ENCODE peak calls at places on chromosome 6, in four cellular contexts. Z is brain microvascular endothelial cell, Q is MM.1S, H is HFF-Myc. F is an unnamed sample.

GRCh38 chr6:36423101-36423824 is 19.4 kb downstream of the PXT1 start:
- DNase-seq in Z (peak), Q (peak), H (peak), F (peak)

GRCh38 chr6:28910901-28911680 is 12.7 kb downstream of the TRIM27 start:
- DNase-seq in Z (no peak), Q (no peak), H (no peak), F (no peak)

GRCh38 chr6:62891065-62891647 is 320.1 kb upstream of the FKBP1C start:
- DNase-seq in Z (no peak), Q (peak), H (no peak), F (peak)

GRCh38 chr6:16239090-16239797 is 857 bp downstream of the GMPR start:
- DNase-seq in Z (peak), Q (peak), H (no peak), F (no peak)

GRCh38 chr6:21441386-21441785 is 152.2 kb upstream of the SOX4 start:
- DNase-seq in Z (peak), Q (no peak), H (no peak), F (peak)

GRCh38 chr6:168372871-168373270 is 53.3 kb upstream of the DACT2 start:
- DNase-seq in Z (no peak), Q (no peak), H (no peak), F (no peak)

GRCh38 chr6:97282238-97282725 is 734 bp downstream of the MMS22L start:
- DNase-seq in Z (peak), Q (peak), H (no peak), F (peak)

GRCh38 chr6:108589244-108589730 is 28.6 kb downstream of the FOXO3 start:
- DNase-seq in Z (peak), Q (peak), H (no peak), F (peak)

GRCh38 chr6:111718326-111718725 is 112.6 kb upstream of the TRAF3IP2 start:
- DNase-seq in Z (no peak), Q (no peak), H (no peak), F (no peak)

GRCh38 chr6:41713650-41714291 is 21.6 kb downstream of the TFEB start:
- DNase-seq in Z (no peak), Q (no peak), H (no peak), F (peak)

GRCh38 chr6:146913842-146914562 is 290.2 kb upstream of the STXBP5 start:
- DNase-seq in Z (peak), Q (no peak), H (peak), F (peak)

GRCh38 chr6:17179246-17180073 is 77.6 kb downstream of the STMND1 start:
- DNase-seq in Z (peak), Q (no peak), H (peak), F (peak)

GRCh38 chr6:133590814-133591213 is 298.1 kb upstream of the TCF21 start:
- DNase-seq in Z (no peak), Q (no peak), H (no peak), F (no peak)

GRCh38 chr6:42320762-42321161 is 103.1 kb upstream of the MRPS10 start:
- DNase-seq in Z (peak), Q (no peak), H (no peak), F (peak)

GRCh38 chr6:35011096-35012041 is 122.3 kb downstream of the ANKS1A start:
- DNase-seq in Z (peak), Q (no peak), H (no peak), F (no peak)

DNA sequence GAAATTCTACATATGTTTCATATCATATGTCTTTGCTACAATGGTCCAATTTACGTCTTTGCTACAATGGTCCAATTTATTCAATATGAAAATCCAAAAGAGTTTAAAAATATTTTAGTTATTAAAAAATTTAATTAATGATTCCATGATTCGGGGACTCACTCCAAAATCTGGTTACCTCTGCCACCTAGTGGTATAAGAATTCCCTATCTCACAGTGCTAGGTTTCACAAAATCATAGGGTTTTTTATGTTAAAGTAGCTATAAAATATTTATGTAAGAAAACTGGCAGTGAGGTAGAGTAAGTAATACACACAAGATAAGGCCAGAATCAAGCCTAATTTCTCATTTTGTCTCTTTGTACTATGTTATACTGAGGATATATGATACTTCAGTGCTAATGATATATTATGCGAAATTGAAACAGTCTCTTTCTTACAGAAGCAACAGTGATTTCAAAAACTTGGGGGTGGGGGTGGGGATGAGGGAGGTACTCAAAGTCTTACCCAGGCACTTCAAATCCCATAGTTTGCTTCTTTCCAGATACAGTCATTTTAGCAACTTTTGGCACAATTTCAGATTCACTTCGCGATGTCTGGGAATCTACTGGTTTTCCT is 52.3 kb downstream of the HBS1L start:
- DNase-seq in Z (no peak), Q (peak), H (no peak), F (peak)
- H3K4me3 ChIP-seq in Z (no peak), Q (peak), H (no peak), F (no peak)

GRCh38 chr6:124859366-124859765 is 102.9 kb upstream of the RNF217 start:
- DNase-seq in Z (no peak), Q (no peak), H (no peak), F (no peak)

GRCh38 chr6:124858564-124858963 is 103.7 kb upstream of the RNF217 start:
- DNase-seq in Z (no peak), Q (no peak), H (no peak), F (no peak)

GRCh38 chr6:124857746-124858145 is 104.5 kb upstream of the RNF217 start:
- DNase-seq in Z (no peak), Q (no peak), H (no peak), F (no peak)

DNA sequence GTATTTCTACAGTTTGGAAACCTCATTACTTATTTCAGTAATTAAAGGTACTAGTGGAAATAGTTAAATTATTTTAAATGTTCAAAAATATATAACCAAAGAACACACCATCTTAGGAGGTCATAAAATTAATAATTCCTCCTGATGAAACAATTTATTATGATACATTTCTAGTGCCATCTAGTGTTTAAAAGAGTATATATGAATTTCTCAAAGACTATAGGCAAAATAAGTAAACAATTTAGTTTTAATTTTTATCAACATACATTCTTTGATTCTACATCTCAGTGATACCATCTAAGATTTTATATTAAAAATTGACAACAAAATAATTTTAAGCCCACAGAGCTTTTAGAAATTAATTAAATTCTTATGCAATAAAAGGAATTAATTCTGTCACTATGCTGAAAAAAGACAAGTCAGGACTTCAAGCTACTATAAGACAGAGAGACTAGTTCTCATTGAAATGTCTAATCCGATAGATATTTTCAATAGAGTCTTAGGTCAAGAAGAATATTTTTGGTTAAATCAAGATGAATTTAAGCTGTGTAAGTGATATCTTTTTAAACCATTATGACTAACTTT is 107.8 kb upstream of the RNF217 start:
- DNase-seq in Z (no peak), Q (peak), H (no peak), F (peak)
- TF ChIP-seq CTCF in Z (no peak), Q (peak), H (no peak), F (peak)

DNA sequence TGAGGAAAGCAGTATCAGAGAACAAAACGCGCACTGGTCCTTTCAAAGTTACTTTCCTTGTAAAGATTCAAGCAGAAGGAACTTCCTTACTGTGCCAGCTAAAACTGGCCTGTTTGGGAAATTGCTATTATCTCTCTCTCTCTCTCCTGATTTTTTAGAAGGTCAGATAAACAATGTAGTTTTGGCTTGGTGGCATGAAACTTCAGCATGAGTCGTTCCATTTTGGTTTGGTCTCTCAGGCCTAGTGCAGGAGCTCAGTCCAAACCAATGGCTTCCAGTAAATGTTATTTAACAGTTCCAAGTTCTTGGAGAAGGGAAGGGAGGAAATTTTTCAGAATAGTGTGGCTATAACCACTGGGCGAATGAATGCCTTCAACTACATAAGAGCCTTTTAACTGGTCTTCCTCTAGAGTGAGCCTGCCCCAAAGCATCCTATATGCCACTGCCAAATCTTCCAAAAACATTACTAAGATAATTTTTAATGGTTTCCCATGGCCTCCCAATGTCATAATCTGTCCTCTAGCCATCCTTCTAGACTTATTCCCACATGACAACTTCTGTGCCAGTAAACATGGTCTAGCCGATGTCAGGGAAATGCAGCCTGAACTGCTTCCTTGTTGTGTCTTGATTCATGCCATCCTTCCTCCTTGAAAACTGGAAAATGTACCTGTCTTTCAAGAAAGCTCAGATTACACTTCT is 9.1 kb upstream of the SNX9 start:
- DNase-seq in Z (peak), Q (no peak), H (peak), F (peak)
- H3K4me3 ChIP-seq in Z (no peak), Q (no peak), H (no peak), F (no peak)

DNA sequence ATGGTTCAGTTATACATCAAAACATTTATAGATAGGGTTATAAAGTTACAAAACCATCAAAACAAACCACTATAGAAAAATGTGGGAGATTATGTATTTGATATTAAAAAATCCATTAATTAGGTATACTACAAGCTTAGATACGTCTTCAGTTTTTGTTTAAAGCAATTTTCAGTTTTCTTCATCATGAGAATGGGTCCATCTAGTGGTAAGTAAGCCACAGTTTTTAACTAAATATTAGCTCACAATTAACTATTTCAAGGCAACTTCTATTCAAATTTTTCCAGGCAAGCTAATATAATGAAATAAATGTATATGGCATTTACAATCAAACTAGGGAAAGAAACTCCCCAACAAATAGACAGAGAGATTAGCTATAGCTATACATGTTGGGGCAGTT is 44.4 kb downstream of the RNGTT start:
- DNase-seq in Z (no peak), Q (no peak), H (no peak), F (peak)
- TF ChIP-seq CTCF in Z (peak), Q (peak), H (peak), F (peak)

DNA sequence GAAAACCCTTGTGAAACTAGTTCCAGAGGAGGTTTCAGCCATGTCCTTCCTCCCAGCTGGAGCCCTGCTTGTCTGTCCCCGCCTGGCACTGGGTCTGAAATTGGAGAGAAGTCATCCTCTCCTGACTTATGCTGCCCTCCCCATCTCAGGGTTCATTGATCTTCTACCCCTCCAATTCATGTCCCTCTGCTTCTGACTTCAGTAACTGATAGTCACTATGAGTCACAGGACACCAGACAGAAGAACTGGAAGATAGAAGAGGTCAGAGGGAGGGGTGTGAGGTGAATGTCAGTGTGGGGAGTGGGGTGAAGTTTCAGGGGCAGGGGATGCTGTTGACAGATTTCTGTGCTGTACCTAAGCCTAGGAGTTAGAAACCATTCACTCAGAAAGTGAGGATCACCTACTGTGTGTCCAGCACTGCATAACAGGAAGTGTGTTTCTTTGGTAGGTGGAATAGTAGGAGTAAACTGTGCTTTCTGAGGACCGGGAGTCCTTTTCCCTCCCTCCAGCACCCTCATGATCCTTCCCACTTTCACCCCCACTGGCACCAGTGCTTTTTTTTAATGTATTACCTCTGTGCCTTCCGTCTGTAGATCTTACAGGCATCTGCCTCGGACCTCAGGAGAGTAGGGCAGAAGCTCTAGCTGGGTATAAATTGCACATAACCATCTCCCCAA is 627 bp upstream of the RPP21 start:
- DNase-seq in Z (no peak), Q (no peak), H (no peak), F (no peak)
- H3K4me3 ChIP-seq in Z (peak), Q (peak), H (no peak), F (peak)

GRCh38 chr6:32288426-32288825 is 64.6 kb upstream of the NOTCH4 start:
- DNase-seq in Z (no peak), Q (no peak), H (no peak), F (no peak)

GRCh38 chr6:32290886-32291450 is 67.1 kb upstream of the NOTCH4 start:
- DNase-seq in Z (no peak), Q (no peak), H (no peak), F (peak)

GRCh38 chr6:32293695-32294094 is 69.8 kb upstream of the NOTCH4 start:
- DNase-seq in Z (no peak), Q (no peak), H (no peak), F (no peak)

GRCh38 chr6:32294566-32294965 is 70.7 kb upstream of the NOTCH4 start:
- DNase-seq in Z (no peak), Q (no peak), H (no peak), F (no peak)

DNA sequence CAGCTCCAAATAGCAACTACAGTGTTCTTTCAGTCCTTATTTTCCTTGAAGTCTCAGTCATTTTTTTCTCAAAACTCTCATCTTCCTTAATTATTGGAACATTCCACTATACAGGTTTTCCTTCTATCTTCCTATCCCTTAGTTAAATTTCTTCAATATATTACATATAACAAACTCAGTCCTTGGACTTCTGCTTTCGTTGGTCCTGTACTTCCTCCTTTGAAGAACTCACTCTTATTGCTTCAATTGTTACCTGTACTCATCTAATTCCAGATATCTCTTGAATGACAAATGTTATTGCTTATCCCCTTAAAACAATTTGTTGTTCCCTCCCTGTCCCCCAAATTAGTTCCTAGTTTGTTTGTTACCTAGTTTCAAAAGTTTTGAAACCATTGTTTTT is 67.7 kb upstream of the NOTCH4 start:
- DNase-seq in Z (no peak), Q (no peak), H (no peak), F (no peak)
- TF ChIP-seq CTCF in Z (no peak), Q (no peak), H (no peak), F (no peak)

GRCh38 chr6:136548582-136549330 is 1.5 kb downstream of the MAP7 start:
- DNase-seq in Z (no peak), Q (no peak), H (no peak), F (no peak)
- H3K4me3 ChIP-seq in Z (peak), Q (no peak), H (no peak), F (no peak)

GRCh38 chr6:166343157-166343502 is 785 bp upstream of the SFT2D1 start:
- DNase-seq in Z (no peak), Q (no peak), H (no peak), F (no peak)

GRCh38 chr6:166344240-166344639 is 1.9 kb upstream of the SFT2D1 start:
- DNase-seq in Z (peak), Q (no peak), H (no peak), F (no peak)

GRCh38 chr6:166348305-166348949 is 6.1 kb upstream of the SFT2D1 start:
- DNase-seq in Z (no peak), Q (no peak), H (no peak), F (no peak)

GRCh38 chr6:166346995-166347394 is 4.7 kb upstream of the SFT2D1 start:
- DNase-seq in Z (no peak), Q (no peak), H (no peak), F (no peak)

DNA sequence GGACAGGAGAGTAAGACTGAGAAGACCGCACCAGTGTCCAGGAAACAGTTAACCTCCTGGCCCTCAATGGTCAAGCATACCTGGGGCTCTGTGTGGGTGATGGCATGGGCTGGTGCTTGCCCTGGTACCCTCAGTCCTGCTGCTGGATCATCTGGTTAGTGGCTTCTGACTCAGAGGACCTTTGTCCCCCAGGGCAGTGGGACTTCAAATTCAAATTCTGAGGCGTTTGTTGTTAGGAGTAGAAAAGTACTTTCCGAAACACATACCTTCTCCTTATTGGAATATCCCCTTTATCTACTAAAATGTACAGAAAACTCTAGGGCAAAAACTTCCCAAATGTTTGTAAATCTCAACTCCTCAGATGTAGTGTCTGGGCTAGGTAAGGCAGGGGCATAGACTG is 4.1 kb upstream of the SFT2D1 start:
- DNase-seq in Z (no peak), Q (no peak), H (no peak), F (no peak)
- TF ChIP-seq CTCF in Z (no peak), Q (no peak), H (no peak), F (no peak)

F was measured in cardiac fibroblast.